ENCODE peak calls at places on chromosome 17, in eight cellular contexts. N is mesothelial cell of epicardium, H is NCI-H774, F is fibroblast of lung, P is nucleus accumbens, Q is ureter, V is left ventricle myocardium superior, J is dermis microvascular lymphatic vessel endothelial cell. K is an unnamed sample.

GRCh38 chr17:77441130-77441920 is 300.6 kb downstream of the SEC14L1 start:
- DNase-seq in N (no peak), H (no peak), F (no peak), P (no peak), Q (no peak), V (no peak), J (no peak), K (no peak)

GRCh38 chr17:4519361-4519788 is 20.7 kb downstream of the SPNS2 start:
- DNase-seq in N (no peak), H (no peak), F (no peak), P (peak; percentile 57), Q (no peak), V (peak; percentile 80), J (peak; percentile 86), K (no peak)

GRCh38 chr17:79752175-79752574 is 21.4 kb downstream of the ENPP7 start:
- DNase-seq in N (no peak), H (no peak), F (no peak), P (no peak), Q (no peak), V (no peak), J (no peak), K (no peak)

GRCh38 chr17:8574687-8575086 is 55.8 kb downstream of the MYH10 start:
- DNase-seq in N (no peak), H (no peak), F (peak; percentile 28), P (no peak), Q (no peak), V (no peak), J (peak; percentile 29), K (no peak)

GRCh38 chr17:61289408-61290385 is 109.9 kb upstream of the TBX2 start:
- DNase-seq in N (no peak), H (no peak), F (no peak), P (no peak), Q (no peak), V (no peak), J (no peak), K (no peak)

GRCh38 chr17:58313815-58314705 is 14.5 kb downstream of the TSPOAP1 start:
- DNase-seq in N (no peak), H (no peak), F (no peak), P (no peak), Q (peak; percentile 33), V (no peak), J (no peak), K (no peak)

GRCh38 chr17:32915108-32915700 is 12.7 kb upstream of the TMEM98 start:
- DNase-seq in N (no peak), H (no peak), F (no peak), P (no peak), Q (no peak), V (no peak), J (no peak), K (no peak)

GRCh38 chr17:32461853-32462617 is 17.7 kb downstream of the PSMD11 start:
- DNase-seq in N (peak; percentile 62), H (peak; percentile 56), F (peak; percentile 63), P (peak; percentile 38), Q (no peak), V (no peak), J (peak; percentile 78), K (no peak)

GRCh38 chr17:18981642-18982424 is 22.7 kb downstream of the FAM83G start:
- DNase-seq in N (no peak), H (peak; percentile 20), F (peak; percentile 69), P (no peak), Q (peak; percentile 67), V (no peak), J (peak; percentile 49), K (no peak)

GRCh38 chr17:45223541-45224528 is 2.1 kb downstream of the FMNL1 start:
- DNase-seq in N (no peak), H (no peak), F (no peak), P (no peak), Q (no peak), V (peak; percentile 24), J (no peak), K (peak; percentile 12)

GRCh38 chr17:74864866-74865395 is 5.2 kb upstream of the GRIN2C start:
- DNase-seq in N (peak; percentile 88), H (peak; percentile 69), F (peak; percentile 57), P (peak; percentile 73), Q (peak; percentile 80), V (peak; percentile 84), J (peak; percentile 61), K (peak; percentile 86)

GRCh38 chr17:71200597-71200996 is 920.2 kb upstream of the SOX9 start:
- DNase-seq in N (no peak), H (no peak), F (no peak), P (no peak), Q (no peak), V (no peak), J (no peak), K (no peak)

GRCh38 chr17:36204724-36205500 is 6.0 kb upstream of the CCL4L2 start:
- DNase-seq in N (no peak), H (no peak), F (no peak), P (no peak), Q (no peak), V (no peak), J (no peak), K (no peak)

GRCh38 chr17:38673714-38674012 is 1.1 kb downstream of the EPOP start:
- DNase-seq in N (no peak), H (no peak), F (peak; percentile 6), P (no peak), Q (no peak), V (peak; percentile 54), J (no peak), K (no peak)

GRCh38 chr17:6796887-6797490 is 21.0 kb downstream of the FBXO39 start:
- DNase-seq in N (no peak), H (no peak), F (no peak), P (no peak), Q (no peak), V (no peak), J (peak; percentile 10), K (no peak)

GRCh38 chr17:80878876-80879722 is 112.5 kb upstream of the CHMP6 start:
- DNase-seq in N (no peak), H (no peak), F (no peak), P (no peak), Q (no peak), V (peak; percentile 25), J (no peak), K (no peak)

GRCh38 chr17:28972437-28972836 is 21.1 kb upstream of the PHF12 start:
- DNase-seq in N (no peak), H (no peak), F (no peak), P (no peak), Q (no peak), V (no peak), J (no peak), K (no peak)

GRCh38 chr17:71472809-71473789 is 647.7 kb upstream of the SOX9 start:
- DNase-seq in N (no peak), H (peak; percentile 62), F (peak; percentile 78), P (no peak), Q (no peak), V (no peak), J (peak; percentile 0), K (peak; percentile 2)

GRCh38 chr17:33291248-33292183 is 1.6 kb downstream of the ASIC2 start:
- DNase-seq in N (peak; percentile 62), H (no peak), F (peak; percentile 45), P (no peak), Q (no peak), V (peak; percentile 32), J (peak; percentile 3), K (no peak)

GRCh38 chr17:55420776-55421178 is 858 bp downstream of the MMD start:
- DNase-seq in N (peak; percentile 54), H (no peak), F (peak; percentile 34), P (peak; percentile 45), Q (peak; percentile 64), V (peak; percentile 75), J (peak; percentile 22), K (peak; percentile 27)

GRCh38 chr17:73028311-73028755 is 64.2 kb downstream of the SLC39A11 start:
- DNase-seq in N (no peak), H (no peak), F (peak; percentile 96), P (no peak), Q (no peak), V (no peak), J (no peak), K (no peak)

GRCh38 chr17:35731239-35731931 is at the start of gene RASL10B:
- DNase-seq in N (peak; percentile 70), H (peak; percentile 25), F (peak; percentile 39), P (peak; percentile 54), Q (peak; percentile 56), V (peak; percentile 74), J (peak; percentile 34), K (peak; percentile 86)

K was measured in frontal cortex.